ENCODE peak calls at places on chromosomes 11 and 22, in ten cellular contexts. L is sigmoid colon; B is neural progenitor cell; R is CD8-positive, alpha-beta T cell; T is GM23338; X is bronchial epithelial cell; F is GM06990; M is HL-60; I is mammary epithelial cell; J is cardiac fibroblast. Y is an unnamed sample.

GRCh38 chr22:17774206-17774927 is at the start of gene BID:
- DNase-seq in L (no peak), B (peak), R (peak), T (peak), X (no peak), F (peak), M (no peak), I (no peak), J (no peak), Y (no peak)

GRCh38 chr11:36420025-36420424 is 90.0 kb downstream of the TRAF6 start:
- DNase-seq in L (no peak), B (no peak), R (no peak), T (no peak), X (no peak), F (no peak), M (no peak), I (no peak), J (no peak), Y (no peak)

GRCh38 chr11:33829430-33830141 is 55.3 kb upstream of the FBXO3 start:
- DNase-seq in L (no peak), B (peak), R (peak), T (peak), X (peak), F (no peak), M (no peak), I (peak), J (peak), Y (peak)

GRCh38 chr22:50016988-50017700 is 4.6 kb upstream of the IL17REL start:
- DNase-seq in L (peak), B (peak), R (peak), T (no peak), X (peak), F (peak), M (no peak), I (no peak), J (no peak), Y (no peak)

GRCh38 chr11:122843281-122844150 is 5.2 kb downstream of the CRTAM start:
- DNase-seq in L (no peak), B (no peak), R (peak), T (no peak), X (peak), F (peak), M (no peak), I (no peak), J (no peak), Y (no peak)

GRCh38 chr11:111391328-111392124 is 12.5 kb upstream of the POU2AF1 start:
- DNase-seq in L (no peak), B (no peak), R (no peak), T (no peak), X (no peak), F (no peak), M (no peak), I (no peak), J (no peak), Y (no peak)

GRCh38 chr11:75429902-75430691 is 2.9 kb downstream of the KLHL35 start:
- DNase-seq in L (peak), B (peak), R (peak), T (peak), X (peak), F (peak), M (peak), I (peak), J (peak), Y (no peak)

GRCh38 chr22:20268350-20269012 is 363 bp upstream of the RTN4R start:
- DNase-seq in L (no peak), B (peak), R (peak), T (peak), X (peak), F (peak), M (no peak), I (peak), J (peak), Y (no peak)

GRCh38 chr11:24239930-24240329 is 256.9 kb upstream of the LUZP2 start:
- DNase-seq in L (no peak), B (no peak), R (no peak), T (no peak), X (no peak), F (no peak), M (no peak), I (no peak), J (no peak), Y (no peak)

GRCh38 chr11:102346456-102346747 is 612 bp upstream of the BIRC2 start:
- DNase-seq in L (no peak), B (no peak), R (no peak), T (no peak), X (no peak), F (no peak), M (no peak), I (no peak), J (no peak), Y (no peak)

GRCh38 chr11:102345923-102346322 is 1.1 kb upstream of the BIRC2 start:
- DNase-seq in L (no peak), B (no peak), R (peak), T (no peak), X (peak), F (peak), M (no peak), I (peak), J (peak), Y (no peak)

GRCh38 chr11:102343789-102344188 is 3.2 kb upstream of the BIRC2 start:
- DNase-seq in L (no peak), B (no peak), R (no peak), T (no peak), X (peak), F (no peak), M (no peak), I (no peak), J (peak), Y (no peak)

GRCh38 chr11:102347526-102348331 is 715 bp downstream of the BIRC2 start:
- DNase-seq in L (no peak), B (peak), R (peak), T (no peak), X (peak), F (no peak), M (peak), I (peak), J (peak), Y (no peak)

DNA sequence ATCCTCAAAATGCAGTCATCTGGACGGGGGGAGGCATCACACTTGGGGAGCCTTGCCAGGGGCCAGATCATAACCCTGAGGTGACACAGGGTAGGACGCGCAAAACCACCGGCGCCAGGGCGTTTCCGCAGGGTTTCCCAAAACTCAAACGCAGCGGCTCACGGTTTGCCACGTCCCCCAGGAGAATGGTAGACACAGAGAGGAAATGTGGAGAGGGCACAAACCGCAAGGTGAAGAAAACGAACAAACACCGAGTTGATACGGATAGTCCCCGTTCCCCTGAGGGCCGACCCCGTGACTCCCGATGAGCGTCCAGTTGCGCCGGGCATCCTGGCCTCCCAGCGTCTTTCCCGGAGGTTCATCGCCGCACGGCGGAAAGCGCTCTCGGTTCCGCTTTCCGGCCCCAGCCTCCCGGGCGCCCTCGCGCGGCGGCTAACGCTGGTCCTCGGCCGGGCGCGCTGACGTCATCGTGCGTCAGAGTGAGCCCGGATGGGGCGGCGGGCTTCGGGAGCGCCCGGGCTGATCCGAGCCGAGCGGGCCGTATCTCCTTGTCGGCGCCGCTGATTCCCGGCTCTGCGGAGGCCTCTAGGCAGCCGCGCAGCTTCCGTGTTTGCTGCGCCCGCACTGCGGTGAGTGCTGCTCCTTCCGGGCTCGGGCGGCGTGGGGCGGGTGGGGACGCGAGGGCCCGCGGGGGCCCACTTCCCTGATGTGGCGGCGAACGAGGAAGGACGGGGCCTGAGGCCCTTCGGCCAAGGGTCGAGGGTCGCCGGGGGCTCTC is at the start of gene BIRC2:
- DNase-seq in L (peak), B (peak), R (peak), T (peak), X (peak), F (peak), M (peak), I (peak), J (peak), Y (peak)
- H3K4me3 ChIP-seq in L (peak), B (peak), R (peak), T (peak), X (peak), F (peak), M (peak), I (peak), J (peak), Y (peak)

GRCh38 chr11:117819096-117820040 is 5.2 kb downstream of the FXYD2 start:
- DNase-seq in L (peak), B (peak), R (no peak), T (peak), X (peak), F (peak), M (no peak), I (peak), J (peak), Y (no peak)
- TF ChIP-seq CTCF in L (peak), B (peak), R (no peak), T (peak), X (peak), F (peak), M (peak), I (peak), J (peak), Y (peak)

GRCh38 chr11:73268671-73269271 is 3.4 kb upstream of the P2RY6 start:
- DNase-seq in L (peak), B (no peak), R (no peak), T (no peak), X (no peak), F (no peak), M (no peak), I (no peak), J (no peak), Y (no peak)
- H3K4me3 ChIP-seq in L (no peak), B (no peak), R (no peak), T (no peak), X (no peak), F (no peak), M (no peak), I (no peak), J (no peak), Y (no peak)

DNA sequence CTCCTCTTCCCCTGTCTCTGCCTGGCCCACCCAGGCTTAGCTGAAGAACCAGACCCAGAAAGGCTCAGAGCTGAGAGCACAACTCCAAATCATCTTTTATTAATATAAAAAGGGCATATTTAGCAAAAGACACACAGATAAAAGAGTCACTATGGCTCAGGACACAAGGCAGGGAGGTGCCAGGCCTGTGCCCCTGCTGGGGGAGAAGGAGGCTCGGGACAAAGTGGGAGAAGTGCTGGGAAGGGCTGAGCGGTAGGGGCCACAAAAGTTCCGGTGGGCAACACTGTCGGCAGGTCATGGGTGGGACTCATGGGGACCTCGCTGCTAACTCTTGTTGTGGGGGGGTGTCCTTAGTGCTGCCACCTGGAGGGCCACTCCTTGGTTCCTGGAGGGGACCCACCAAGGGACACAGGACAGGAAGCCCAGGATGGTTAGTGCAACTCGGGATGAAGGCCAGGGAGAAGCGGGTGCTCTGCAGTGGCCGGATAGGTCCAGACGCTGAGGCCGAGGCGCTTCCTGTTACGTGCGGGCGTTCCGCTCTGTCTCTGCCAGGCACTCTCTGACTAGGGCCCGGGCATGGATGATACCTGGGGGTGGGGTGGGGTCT is 1.4 kb upstream of the PITPNM1 start:
- DNase-seq in L (peak), B (no peak), R (no peak), T (no peak), X (no peak), F (no peak), M (no peak), I (no peak), J (no peak), Y (no peak)
- TF ChIP-seq CTCF in L (no peak), B (no peak), R (no peak), T (no peak), X (no peak), F (peak), M (no peak), I (no peak), J (no peak), Y (no peak)

GRCh38 chr11:79331251-79331901 is 109.5 kb downstream of the TENM4 start:
- DNase-seq in L (no peak), B (peak), R (no peak), T (peak), X (no peak), F (no peak), M (no peak), I (no peak), J (no peak), Y (no peak)

GRCh38 chr11:79328402-79328801 is 112.4 kb downstream of the TENM4 start:
- DNase-seq in L (no peak), B (no peak), R (no peak), T (no peak), X (no peak), F (no peak), M (no peak), I (no peak), J (no peak), Y (no peak)

GRCh38 chr11:79333381-79333780 is 107.4 kb downstream of the TENM4 start:
- DNase-seq in L (no peak), B (no peak), R (no peak), T (no peak), X (no peak), F (no peak), M (no peak), I (no peak), J (no peak), Y (no peak)

GRCh38 chr11:79329561-79329960 is 111.3 kb downstream of the TENM4 start:
- DNase-seq in L (no peak), B (no peak), R (no peak), T (no peak), X (peak), F (no peak), M (no peak), I (no peak), J (no peak), Y (no peak)

DNA sequence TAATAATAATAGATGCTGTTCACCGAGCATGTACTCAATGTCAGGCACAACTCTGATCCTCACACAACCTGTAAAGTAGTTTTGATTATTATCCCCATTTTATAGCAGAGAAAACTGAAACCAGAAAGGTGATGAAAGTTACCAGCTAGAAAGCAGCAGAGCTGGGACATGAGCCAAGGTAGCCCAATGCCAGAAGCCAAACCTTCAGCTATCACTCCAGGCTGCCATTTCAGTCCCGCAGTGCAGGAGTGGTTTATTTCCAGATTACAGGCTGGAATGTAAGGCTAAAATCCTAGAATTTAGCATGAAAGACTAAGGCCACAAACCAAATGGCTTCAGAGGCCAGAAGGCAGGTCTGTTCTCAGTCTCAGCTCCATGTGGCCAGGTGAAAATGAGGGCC is 108.8 kb downstream of the TENM4 start:
- DNase-seq in L (no peak), B (no peak), R (no peak), T (no peak), X (no peak), F (no peak), M (no peak), I (no peak), J (no peak), Y (no peak)
- H3K4me3 ChIP-seq in L (no peak), B (no peak), R (no peak), T (no peak), X (no peak), F (no peak), M (no peak), I (no peak), J (no peak), Y (no peak)

Y was measured in AG09309.